ENCODE peak calls at places on chromosomes 7 and 10, in five cellular contexts. Z is GM23338, P is astrocyte of the cerebellum, B is HFFc6, I is hepatocyte. N is an unnamed sample.
A peak's percentile ranks its signal among the peaks of the same experiment; 100 is the strongest.

GRCh38 chr7:134789967-134790685 is 10.7 kb downstream of the CALD1 start:
- DNase-seq in B (no peak), I (peak; percentile 41), P (no peak), Z (no peak), N (peak; percentile 56)

GRCh38 chr7:157542669-157543021 is 205.8 kb downstream of the DNAJB6 start:
- DNase-seq in Z (no peak), I (no peak), P (no peak), B (no peak), N (no peak)

GRCh38 chr7:46003161-46003560 is 82.1 kb upstream of the IGFBP3 start:
- DNase-seq in I (no peak), B (no peak), P (no peak), Z (no peak), N (no peak)

GRCh38 chr7:84291756-84292155 is 97.2 kb upstream of the SEMA3A start:
- DNase-seq in Z (no peak), I (no peak), P (no peak), B (no peak), N (no peak)

GRCh38 chr7:39659356-39660013 is 36.1 kb downstream of the RALA start:
- DNase-seq in B (peak; percentile 63), Z (no peak), P (no peak), I (no peak), N (no peak)

GRCh38 chr7:23357190-23358093 is 58.3 kb downstream of the MALSU1 start:
- DNase-seq in I (peak; percentile 53), P (no peak), B (peak; percentile 42), Z (peak; percentile 39), N (no peak)

GRCh38 chr7:147245274-147245673 is 1128.7 kb downstream of the CNTNAP2 start:
- DNase-seq in B (no peak), P (peak; percentile 9), Z (peak; percentile 71), I (peak; percentile 64), N (no peak)

GRCh38 chr10:18610517-18610916 is 40.9 kb downstream of the NSUN6 start:
- DNase-seq in Z (no peak), I (peak; percentile 82), P (peak; percentile 42), B (peak; percentile 76), N (no peak)

GRCh38 chr7:102097601-102098161 is 189.0 kb upstream of the SH2B2 start:
- DNase-seq in P (no peak), Z (no peak), B (peak; percentile 18), I (peak; percentile 64), N (no peak)

GRCh38 chr7:79528421-79528820 is 75.0 kb upstream of the MAGI2 start:
- DNase-seq in Z (peak; percentile 17), I (no peak), P (no peak), B (no peak), N (no peak)

GRCh38 chr7:32088336-32088975 is 18.2 kb upstream of the PDE1C start:
- DNase-seq in I (no peak), B (no peak), P (no peak), Z (no peak), N (no peak)

GRCh38 chr7:134948736-134949135 is 37.6 kb upstream of the AGBL3 start:
- DNase-seq in B (peak; percentile 48), Z (no peak), P (no peak), I (no peak), N (no peak)

GRCh38 chr7:123797673-123798526 is 47.1 kb upstream of the HYAL4 start:
- DNase-seq in Z (peak; percentile 86), P (peak; percentile 93), B (peak; percentile 74), I (peak; percentile 69), N (peak; percentile 67)

GRCh38 chr7:45185028-45185863 is 27.7 kb downstream of the RAMP3 start:
- DNase-seq in P (no peak), B (no peak), I (no peak), Z (no peak), N (no peak)

GRCh38 chr7:112554591-112554990 is 73.8 kb downstream of the LSMEM1 start:
- DNase-seq in B (peak; percentile 32), I (no peak), P (no peak), Z (no peak), N (no peak)

GRCh38 chr7:74175270-74175803 is 1.2 kb downstream of the EIF4H start:
- DNase-seq in P (no peak), B (no peak), I (no peak), Z (no peak), N (no peak)

GRCh38 chr7:106737202-106737562 is 76.2 kb upstream of the CCDC71L start:
- DNase-seq in I (no peak), B (peak; percentile 63), Z (peak; percentile 14), P (peak; percentile 27), N (no peak)

GRCh38 chr10:76885815-76886214 is 751.8 kb downstream of the KCNMA1 start:
- DNase-seq in P (no peak), B (no peak), I (no peak), Z (no peak), N (no peak)

GRCh38 chr7:28955723-28956607 is 2.2 kb downstream of the TRIL start:
- DNase-seq in P (no peak), B (no peak), I (peak; percentile 89), Z (peak; percentile 90), N (no peak)

GRCh38 chr7:150322833-150323681 is at the start of the genes ACTR3C and LRRC61:
- DNase-seq in Z (peak; percentile 91), B (no peak), P (no peak), I (peak; percentile 82), N (no peak)

GRCh38 chr10:46540412-46541016 is 15.9 kb downstream of the GPRIN2 start:
- DNase-seq in Z (no peak), I (no peak), B (no peak), P (no peak), N (no peak)

GRCh38 chr10:10903620-10904019 is 114.1 kb upstream of the CELF2 start:
- DNase-seq in P (no peak), B (no peak), Z (peak; percentile 9), I (no peak), N (no peak)

GRCh38 chr7:80481196-80481884 is 30.5 kb downstream of the GNAT3 start:
- DNase-seq in I (no peak), Z (peak; percentile 78), B (peak; percentile 64), P (no peak), N (no peak)

GRCh38 chr7:99112097-99112496 is 31.8 kb downstream of the SMURF1 start:
- DNase-seq in Z (no peak), I (no peak), P (no peak), B (peak; percentile 35), N (no peak)

DNA sequence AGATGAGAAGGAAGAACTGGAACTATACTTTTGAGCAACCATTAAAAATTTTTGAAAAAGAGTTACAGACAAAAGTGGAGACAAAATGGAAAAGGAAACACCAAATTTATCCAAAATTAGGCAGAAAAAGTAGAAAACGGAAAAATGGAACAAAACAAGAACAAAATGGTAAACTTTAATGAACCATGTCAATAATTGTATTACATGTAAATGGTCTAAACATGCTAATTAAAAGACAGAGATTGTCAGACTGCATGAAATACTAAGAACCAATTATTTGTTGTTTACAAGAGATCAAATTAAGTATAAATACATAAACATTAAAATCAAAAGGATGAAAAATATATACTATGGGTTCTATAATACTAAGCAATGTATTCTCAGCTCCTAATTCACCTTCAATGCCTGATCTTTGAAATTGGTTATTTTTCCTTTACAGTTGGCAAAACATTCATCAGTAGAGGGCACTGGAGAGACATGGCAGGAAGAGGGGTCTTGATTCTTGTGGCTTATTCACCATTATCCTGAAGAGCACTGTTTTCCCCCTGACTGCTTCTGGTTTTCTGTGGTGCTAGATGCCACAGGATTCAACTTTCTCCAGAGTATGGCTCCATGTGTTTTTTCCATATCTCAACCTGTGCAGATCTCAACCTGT is 124.9 kb downstream of the ELFN1 start:
- DNase-seq in Z (no peak), P (no peak), I (no peak), B (no peak), N (no peak)
- TF ChIP-seq CTCF in Z (peak; percentile 37), P (peak; percentile 11), I (no peak), B (peak; percentile 61), N (no peak)

GRCh38 chr10:42864575-42864974 is 82.0 kb downstream of the BMS1 start:
- DNase-seq in P (no peak), I (no peak), B (peak; percentile 28), Z (peak; percentile 36), N (no peak)
- TF ChIP-seq CTCF in P (peak; percentile 36), I (peak; percentile 31), B (peak; percentile 70), Z (peak; percentile 39), N (peak; percentile 31)

DNA sequence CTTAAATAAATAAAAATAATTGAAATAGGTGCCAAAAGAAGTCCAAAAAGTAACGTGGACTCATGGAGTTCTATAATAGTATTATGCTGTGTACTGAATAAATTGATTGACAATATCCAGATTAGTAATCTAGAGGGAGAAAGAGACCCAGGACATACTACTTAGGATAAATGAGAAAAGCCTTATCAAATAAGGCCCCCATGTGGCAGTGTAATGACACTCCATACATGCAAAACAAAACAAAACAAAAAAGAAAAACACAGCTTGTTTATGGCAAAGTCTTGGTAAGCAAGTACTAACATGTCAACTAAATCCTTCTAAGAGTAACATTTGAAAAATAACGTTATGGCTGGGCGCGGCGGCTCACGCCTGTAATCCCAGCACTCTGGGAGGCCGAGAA is 3.6 kb upstream of the RUNDC3B start:
- DNase-seq in Z (no peak), P (no peak), B (no peak), I (no peak), N (no peak)
- TF ChIP-seq CTCF in Z (peak; percentile 21), P (no peak), B (peak; percentile 37), I (no peak), N (no peak)

GRCh38 chr7:25845341-25845923 is 306.6 kb upstream of the NFE2L3 start:
- DNase-seq in B (no peak), P (no peak), Z (no peak), I (peak; percentile 59), N (no peak)

GRCh38 chr7:25841575-25841974 is 310.4 kb upstream of the NFE2L3 start:
- DNase-seq in I (no peak), P (no peak), Z (no peak), B (no peak), N (no peak)

GRCh38 chr7:25842201-25842726 is 309.7 kb upstream of the NFE2L3 start:
- DNase-seq in Z (no peak), I (no peak), B (no peak), P (no peak), N (no peak)

GRCh38 chr7:25844109-25844915 is 307.7 kb upstream of the NFE2L3 start:
- DNase-seq in B (no peak), P (peak; percentile 68), I (no peak), Z (no peak), N (no peak)

DNA sequence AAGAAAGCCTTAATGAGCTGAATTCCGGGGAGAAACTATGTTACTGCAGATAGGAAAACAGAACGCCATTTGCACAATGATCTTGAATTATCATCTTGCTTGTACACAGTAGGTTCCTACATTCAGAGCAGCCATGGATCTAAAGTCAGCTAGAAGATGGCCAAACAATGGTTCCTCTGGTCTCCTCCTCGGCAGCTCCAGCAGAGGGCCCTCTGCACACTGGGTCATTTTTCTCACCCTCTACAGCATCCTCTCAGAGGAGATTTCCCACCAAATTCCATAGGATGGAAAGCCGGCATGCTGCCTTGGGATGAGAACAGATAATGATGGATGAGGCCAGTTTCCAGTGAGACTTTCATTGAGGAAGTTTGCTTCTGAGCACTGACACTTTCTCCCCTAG is 308.5 kb upstream of the NFE2L3 start:
- DNase-seq in B (no peak), P (no peak), Z (no peak), I (no peak), N (no peak)
- TF ChIP-seq CTCF in B (no peak), P (no peak), Z (peak; percentile 44), I (no peak), N (no peak)

GRCh38 chr10:132840698-132841097 is 54.8 kb upstream of the NKX6-2 start:
- DNase-seq in Z (no peak), I (no peak), B (no peak), P (no peak), N (no peak)
- TF ChIP-seq CTCF in Z (no peak), I (no peak), B (no peak), P (no peak), N (no peak)

GRCh38 chr10:22911889-22912762 is 15.7 kb upstream of the ARMC3 start:
- DNase-seq in Z (no peak), B (no peak), P (peak; percentile 16), I (peak; percentile 65), N (no peak)
- TF ChIP-seq CTCF in Z (no peak), B (no peak), P (no peak), I (no peak), N (no peak)

GRCh38 chr10:128456271-128456670 is 330.0 kb upstream of the MKI67 start:
- DNase-seq in P (no peak), Z (no peak), I (no peak), B (no peak), N (no peak)
- TF ChIP-seq CTCF in P (no peak), Z (no peak), I (no peak), B (no peak), N (no peak)